ENCODE peak calls at places on chromosomes 11 and 22, in ten cellular contexts. G is HTR-8/SVneo; W is KG1; M is Right ventricle myocardium superior; B is mesothelial cell of epicardium; U is kidney; Q is activated T-helper 1 cell treated with anti-CD3 and anti-CD28 coated beads, Interleukin-12 subunit alpha, Interleukin-12 subunit beta, Interleukin-2, Interleukin-4 antibody, amounts not matched to agents 30 ng/mL and 10 ng/mL and 1 ng/mL, durations not matched to agents 14 hours and 24 hours and 36 hours; F is WTC11; H is NCI-H2029 treated with DMSO at 0.1 percent for 48 hours; A is T-helper 9 cell. I is an unnamed sample.
A peak's percentile ranks its signal among the peaks of the same experiment; 100 is the strongest.

GRCh38 chr11:76216536-76217326 is 10.4 kb upstream of the WNT11 start:
- DNase-seq in G (no peak), H (no peak), M (peak; percentile 43), W (no peak), U (peak; percentile 81), Q (no peak), F (no peak), A (no peak), B (no peak), I (no peak)

GRCh38 chr11:107743161-107743560 is 31.3 kb upstream of the SLN start:
- DNase-seq in U (no peak), Q (no peak), B (no peak), W (no peak), H (no peak), G (no peak), M (no peak), A (no peak), F (no peak), I (no peak)

GRCh38 chr11:89491141-89491690 is at the start of gene NOX4:
- DNase-seq in G (peak; percentile 18), F (peak; percentile 75), W (no peak), A (no peak), B (peak; percentile 32), M (peak; percentile 66), Q (no peak), U (peak; percentile 80), H (no peak), I (no peak)

GRCh38 chr11:73431431-73431830 is 55.2 kb downstream of the RELT start:
- DNase-seq in F (no peak), H (no peak), U (no peak), B (no peak), W (no peak), A (no peak), G (no peak), Q (no peak), M (no peak), I (no peak)

GRCh38 chr11:13972033-13972910 is 9.7 kb downstream of the SPON1 start:
- DNase-seq in Q (no peak), U (no peak), W (no peak), G (no peak), A (no peak), B (no peak), H (no peak), F (no peak), M (no peak), I (no peak)

GRCh38 chr11:113773092-113773415 is 438 bp downstream of the ZW10 start:
- DNase-seq in B (no peak), Q (no peak), H (no peak), G (peak; percentile 13), F (peak; percentile 23), W (no peak), A (no peak), U (no peak), M (peak; percentile 48), I (no peak)

GRCh38 chr11:83609181-83609580 is 323.0 kb upstream of the CCDC90B start:
- DNase-seq in Q (no peak), G (no peak), U (no peak), A (no peak), B (no peak), H (no peak), M (no peak), W (no peak), F (no peak), I (no peak)

GRCh38 chr11:116261616-116262015 is 511.2 kb downstream of the BUD13 start:
- DNase-seq in B (no peak), Q (no peak), F (no peak), A (no peak), W (no peak), U (no peak), M (no peak), H (no peak), G (no peak), I (no peak)

GRCh38 chr11:130439160-130439519 is 9.3 kb upstream of the ADAMTS15 start:
- DNase-seq in M (no peak), U (no peak), F (no peak), B (no peak), H (no peak), Q (peak; percentile 9), A (no peak), G (no peak), W (peak; percentile 60), I (no peak)

GRCh38 chr22:40176921-40177737 is 596 bp upstream of the TNRC6B start:
- DNase-seq in H (no peak), G (no peak), W (peak; percentile 68), B (no peak), M (no peak), U (peak; percentile 75), A (peak; percentile 52), Q (peak; percentile 66), F (peak; percentile 57), I (no peak)

GRCh38 chr11:2821891-2822290 is 63.7 kb downstream of the CDKN1C start:
- DNase-seq in U (no peak), Q (no peak), W (no peak), B (no peak), M (peak; percentile 1), F (no peak), H (no peak), A (no peak), G (no peak), I (no peak)